ENCODE peak calls at places on chromosome 17, in four cellular contexts. One of them, this sample, is unnamed.

GRCh38 chr17:71975331-71975801 is 145.5 kb upstream of the SOX9 start:
- DNase-seq in GM10248: no peak
- DNase-seq in NB4: no peak
- DNase-seq in AG04449: no peak
- DNase-seq in this sample: no peak

GRCh38 chr17:2087597-2088211 is 32.8 kb downstream of the HIC1 start:
- DNase-seq in AG04449: no peak
- DNase-seq in NB4: peak
- DNase-seq in GM10248: peak
- DNase-seq in this sample: peak

GRCh38 chr17:65175952-65176351 is 38.8 kb downstream of the RGS9 start:
- DNase-seq in NB4: no peak
- DNase-seq in AG04449: no peak
- DNase-seq in GM10248: no peak
- DNase-seq in this sample: no peak

GRCh38 chr17:65227637-65228036 is 90.5 kb downstream of the RGS9 start:
- DNase-seq in GM10248: no peak
- DNase-seq in AG04449: no peak
- DNase-seq in NB4: no peak
- DNase-seq in this sample: no peak

GRCh38 chr17:77779711-77780539 is 178.6 kb upstream of the TNRC6C start:
- DNase-seq in AG04449: no peak
- DNase-seq in NB4: no peak
- DNase-seq in GM10248: no peak
- DNase-seq in this sample: no peak

GRCh38 chr17:64259922-64260321 is 3.1 kb downstream of the TEX2 start:
- DNase-seq in GM10248: no peak
- DNase-seq in NB4: peak
- DNase-seq in AG04449: no peak
- DNase-seq in this sample: no peak

GRCh38 chr17:31388770-31389672 is 2.5 kb upstream of the RAB11FIP4 start:
- DNase-seq in NB4: peak
- DNase-seq in GM10248: peak
- DNase-seq in AG04449: no peak
- DNase-seq in this sample: peak

GRCh38 chr17:48048321-48049140 is at the start of gene NFE2L1:
- DNase-seq in GM10248: peak
- DNase-seq in AG04449: peak
- DNase-seq in NB4: peak
- DNase-seq in this sample: no peak

GRCh38 chr17:44284024-44284400 is 16.1 kb upstream of the SLC4A1 start:
- DNase-seq in GM10248: no peak
- DNase-seq in AG04449: no peak
- DNase-seq in NB4: no peak
- DNase-seq in this sample: no peak

GRCh38 chr17:7563115-7563869 is 1.6 kb downstream of the SENP3 start:
- DNase-seq in GM10248: no peak
- DNase-seq in AG04449: no peak
- DNase-seq in NB4: no peak
- DNase-seq in this sample: no peak

GRCh38 chr17:67376509-67376891 is 581 bp upstream of the PITPNC1 start:
- DNase-seq in NB4: peak
- DNase-seq in AG04449: peak
- DNase-seq in GM10248: no peak
- DNase-seq in this sample: no peak
- TF ChIP-seq CTCF in NB4: no peak
- TF ChIP-seq CTCF in AG04449: no peak
- TF ChIP-seq CTCF in GM10248: no peak
- TF ChIP-seq CTCF in this sample: no peak

GRCh38 chr17:32444301-32445074 is at the start of gene PSMD11:
- DNase-seq in AG04449: peak
- DNase-seq in GM10248: peak
- DNase-seq in NB4: peak
- DNase-seq in this sample: peak
- TF ChIP-seq CTCF in AG04449: peak
- TF ChIP-seq CTCF in GM10248: peak
- TF ChIP-seq CTCF in NB4: peak
- TF ChIP-seq CTCF in this sample: peak

GRCh38 chr17:39576187-39576586 is 31.5 kb downstream of the NEUROD2 start:
- DNase-seq in GM10248: no peak
- DNase-seq in NB4: peak
- DNase-seq in AG04449: no peak
- DNase-seq in this sample: no peak
- TF ChIP-seq CTCF in GM10248: peak
- TF ChIP-seq CTCF in NB4: peak
- TF ChIP-seq CTCF in AG04449: peak
- TF ChIP-seq CTCF in this sample: peak

GRCh38 chr17:63142836-63143235 is 176.8 kb downstream of the TANC2 start:
- DNase-seq in AG04449: no peak
- DNase-seq in GM10248: no peak
- DNase-seq in NB4: no peak
- DNase-seq in this sample: no peak
- TF ChIP-seq CTCF in AG04449: no peak
- TF ChIP-seq CTCF in GM10248: no peak
- TF ChIP-seq CTCF in NB4: no peak
- TF ChIP-seq CTCF in this sample: no peak

DNA sequence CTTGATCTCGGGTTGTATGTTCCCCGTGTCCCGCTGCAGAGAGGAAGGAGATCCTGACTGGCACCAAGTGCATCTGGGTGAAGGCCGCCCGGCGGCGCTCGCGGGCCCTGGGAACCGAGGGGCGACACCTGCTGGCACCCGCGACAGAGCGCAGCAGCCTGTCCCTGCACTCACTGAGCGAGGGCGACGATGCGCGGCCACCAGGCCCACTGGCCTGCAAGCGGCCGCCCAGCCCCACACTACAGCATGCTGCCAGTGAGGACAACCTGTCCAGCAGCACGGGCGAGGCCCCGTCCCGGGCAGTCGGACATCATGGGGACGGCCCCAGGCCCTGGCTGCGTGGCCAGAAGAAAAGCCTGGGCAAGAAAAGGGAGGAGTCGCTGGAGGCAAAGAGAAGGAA is 7.5 kb downstream of the BTBD17 start:
- DNase-seq in AG04449: no peak
- DNase-seq in GM10248: peak
- DNase-seq in NB4: peak
- DNase-seq in this sample: peak
- TF ChIP-seq CTCF in AG04449: no peak
- TF ChIP-seq CTCF in GM10248: peak
- TF ChIP-seq CTCF in NB4: peak
- TF ChIP-seq CTCF in this sample: peak

GRCh38 chr17:5705876-5706420 is 121.6 kb upstream of the NLRP1 start:
- DNase-seq in NB4: no peak
- DNase-seq in AG04449: no peak
- DNase-seq in GM10248: no peak
- DNase-seq in this sample: no peak

GRCh38 chr17:5707482-5707881 is 123.2 kb upstream of the NLRP1 start:
- DNase-seq in NB4: no peak
- DNase-seq in GM10248: no peak
- DNase-seq in AG04449: no peak
- DNase-seq in this sample: no peak

GRCh38 chr17:5703736-5704135 is 119.4 kb upstream of the NLRP1 start:
- DNase-seq in NB4: no peak
- DNase-seq in GM10248: no peak
- DNase-seq in AG04449: no peak
- DNase-seq in this sample: no peak

GRCh38 chr17:5706835-5707234 is 122.5 kb upstream of the NLRP1 start:
- DNase-seq in GM10248: peak
- DNase-seq in AG04449: peak
- DNase-seq in NB4: peak
- DNase-seq in this sample: peak

GRCh38 chr17:5705081-5705875 is 121.0 kb upstream of the NLRP1 start:
- DNase-seq in NB4: peak
- DNase-seq in AG04449: no peak
- DNase-seq in GM10248: peak
- DNase-seq in this sample: no peak
- TF ChIP-seq CTCF in NB4: peak
- TF ChIP-seq CTCF in AG04449: peak
- TF ChIP-seq CTCF in GM10248: peak
- TF ChIP-seq CTCF in this sample: peak

This sample was measured in GM06990.